ENCODE peak calls at places on chromosome 3, in five cellular contexts. J is CD4-positive, alpha-beta T cell; V is stimulated activated CD4-positive, alpha-beta T cell treated with anti-CD3 and anti-CD28 coated beads, Interleukin-4, amount 100 ng/mL, for 48 hours; G is upper lobe of right lung; T is GDM1. H is an unnamed sample.

GRCh38 chr3:152269423-152270144 is 855 bp downstream of the MBNL1 start:
- DNase-seq in J (peak), V (no peak), G (no peak), T (no peak), H (no peak)

GRCh38 chr3:143295201-143296080 is 175.9 kb downstream of the CHST2 start:
- DNase-seq in J (no peak), V (no peak), G (no peak), T (no peak), H (no peak)

GRCh38 chr3:147793841-147794240 is 384.7 kb downstream of the ZIC1 start:
- DNase-seq in J (no peak), V (no peak), G (no peak), T (no peak), H (no peak)

GRCh38 chr3:108818404-108818803 is 4.2 kb upstream of the TRAT1 start:
- DNase-seq in J (peak), V (no peak), G (no peak), T (no peak), H (peak)

GRCh38 chr3:148940983-148941382 is 50.4 kb upstream of the GYG1 start:
- DNase-seq in J (no peak), V (no peak), G (no peak), T (no peak), H (no peak)

GRCh38 chr3:48661501-48662139 is 1.1 kb downstream of the CELSR3 start:
- DNase-seq in J (peak), V (peak), G (peak), T (peak), H (no peak)

GRCh38 chr3:128296469-128297251 is 143.4 kb downstream of the EEFSEC start:
- DNase-seq in J (no peak), V (no peak), G (no peak), T (no peak), H (no peak)

GRCh38 chr3:149968216-149968615 is 2.5 kb downstream of the PFN2 start:
- DNase-seq in J (no peak), V (no peak), G (no peak), T (no peak), H (no peak)

GRCh38 chr3:184676927-184677326 is 34.9 kb downstream of the MAGEF1 start:
- DNase-seq in J (no peak), V (no peak), G (no peak), T (peak), H (no peak)

GRCh38 chr3:7282988-7283387 is 422.1 kb downstream of the GRM7 start:
- DNase-seq in J (no peak), V (no peak), G (no peak), T (no peak), H (no peak)

GRCh38 chr3:42721690-42722089 is 19.1 kb upstream of the HHATL start:
- DNase-seq in J (no peak), V (no peak), G (no peak), T (no peak), H (no peak)

H was measured in GM12864.